ENCODE peak calls at places on chromosomes 3 and 15, in seven cellular contexts. Z is posterior vena cava; D is activated effector memory CD4-positive, alpha-beta T cell treated with Interleukin-2 at 50 U/mL for 16 hours; K is NCI-H1417; M is AG08396; Y is memory B cell; X is stimulated activated CD8-positive, alpha-beta memory T cell treated with anti-CD3 and anti-CD28 coated beads, Interleukin-7, amount 100 ng/mL, for 1 hour. B is an unnamed sample.

GRCh38 chr15:68650901-68651709 is 72.3 kb downstream of the CORO2B start:
- DNase-seq in Y (peak), X (no peak), K (no peak), Z (peak), M (no peak), D (peak), B (peak)

GRCh38 chr15:27743078-27743477 is 356.0 kb downstream of the OCA2 start:
- DNase-seq in Z (no peak), X (no peak), Y (no peak), K (no peak), M (no peak), D (no peak), B (no peak)

GRCh38 chr3:14988988-14989394 is 41.6 kb downstream of the NR2C2 start:
- DNase-seq in D (no peak), K (no peak), X (no peak), Y (peak), M (no peak), Z (no peak), B (no peak)

GRCh38 chr3:48157950-48158376 is 30.3 kb downstream of the CDC25A start:
- DNase-seq in K (no peak), Z (peak), Y (peak), X (no peak), M (peak), D (peak), B (peak)

GRCh38 chr3:158488670-158489069 is 82.3 kb upstream of the MLF1 start:
- DNase-seq in K (no peak), Z (no peak), D (no peak), Y (no peak), M (no peak), X (no peak), B (no peak)

GRCh38 chr3:118987466-118987865 is 47.2 kb downstream of the IGSF11 start:
- DNase-seq in K (no peak), D (no peak), Y (no peak), X (no peak), M (peak), Z (no peak), B (no peak)

GRCh38 chr3:57382933-57383332 is 90.4 kb upstream of the ASB14 start:
- DNase-seq in M (no peak), D (no peak), X (no peak), K (no peak), Z (no peak), Y (no peak), B (no peak)

GRCh38 chr3:156252656-156253055 is 132.3 kb downstream of the KCNAB1 start:
- DNase-seq in M (no peak), Y (no peak), X (no peak), K (no peak), Z (no peak), D (no peak), B (no peak)

GRCh38 chr3:46489875-46490274 is 7.9 kb upstream of the RTP3 start:
- DNase-seq in Y (no peak), D (no peak), K (no peak), Z (no peak), M (peak), X (no peak), B (no peak)